ENCODE peak calls at places on chromosomes 13 and 19, in seven cellular contexts. Y is GM23248, D is HCT116, P is OCI-LY7, H is SK-N-SH, J is MM.1S, Q is GM23338. L is an unnamed sample.
A peak's percentile ranks its signal among the peaks of the same experiment; 100 is the strongest.

GRCh38 chr19:48683349-48683748 is 10.5 kb upstream of the NTN5 start:
- DNase-seq in Y (peak; percentile 53), D (no peak), P (peak; percentile 57), H (no peak), J (peak; percentile 17), Q (no peak), L (no peak)

GRCh38 chr13:74322562-74322961 is 188.4 kb upstream of the KLF12 start:
- DNase-seq in Y (no peak), D (no peak), P (no peak), H (no peak), J (no peak), Q (no peak), L (no peak)

GRCh38 chr19:45455707-45456499 is 11.9 kb upstream of the FOSB start:
- DNase-seq in Y (peak; percentile 99), D (peak; percentile 95), P (no peak), H (peak; percentile 71), J (no peak), Q (peak; percentile 91), L (peak; percentile 98)

GRCh38 chr19:12098040-12098439 is 33.5 kb downstream of the ZNF844 start:
- DNase-seq in Y (no peak), D (no peak), P (no peak), H (no peak), J (no peak), Q (no peak), L (no peak)

GRCh38 chr13:28533049-28533436 is 38.1 kb upstream of the FLT1 start:
- DNase-seq in Y (no peak), D (no peak), P (no peak), H (no peak), J (no peak), Q (peak; percentile 34), L (no peak)

GRCh38 chr19:18385675-18386542 is at the start of gene GDF15:
- DNase-seq in Y (peak; percentile 78), D (peak; percentile 90), P (peak; percentile 42), H (peak; percentile 76), J (no peak), Q (peak; percentile 89), L (peak; percentile 92)

GRCh38 chr19:8421484-8422461 is 8.7 kb downstream of the MARCHF2 start:
- DNase-seq in Y (no peak), D (no peak), P (no peak), H (no peak), J (no peak), Q (no peak), L (peak; percentile 23)

GRCh38 chr13:75636339-75637095 is 387 bp downstream of the LMO7 start:
- DNase-seq in Y (peak; percentile 79), D (no peak), P (peak; percentile 58), H (peak; percentile 67), J (peak; percentile 54), Q (peak; percentile 70), L (peak; percentile 43)

GRCh38 chr19:13797870-13798269 is 2.6 kb downstream of the ZSWIM4 start:
- DNase-seq in Y (peak; percentile 90), D (no peak), P (no peak), H (no peak), J (no peak), Q (no peak), L (no peak)

GRCh38 chr13:34547929-34548328 is 394.1 kb upstream of the NBEA start:
- DNase-seq in Y (no peak), D (no peak), P (no peak), H (no peak), J (no peak), Q (no peak), L (no peak)

DNA sequence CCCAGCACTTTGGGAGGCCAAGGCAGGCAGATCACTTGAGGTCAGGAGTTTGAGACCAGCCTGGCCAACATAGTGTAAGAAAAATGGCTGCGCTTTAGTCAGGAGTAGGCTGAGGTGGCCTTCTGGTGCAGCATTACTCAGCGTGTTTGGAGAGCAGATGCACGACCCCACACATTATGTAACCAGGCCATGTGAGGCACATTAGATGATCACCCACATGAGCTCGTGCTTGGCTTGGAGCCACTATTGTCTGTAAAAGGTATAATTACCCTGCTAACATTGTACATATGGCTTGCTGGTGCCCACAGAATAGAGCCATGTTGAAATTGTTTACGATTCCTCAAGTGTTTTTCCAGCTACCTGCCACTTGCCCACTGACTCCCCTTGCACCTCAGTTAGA is 24.0 kb upstream of the SCEL start:
- DNase-seq in Y (no peak), D (no peak), P (no peak), H (no peak), J (no peak), Q (no peak), L (no peak)
- H3K4me1 ChIP-seq in Y (peaks cover 31% of the 10 kb centered on the region), D (peaks cover 15% of the 10 kb centered on the region), P (no peaks in the 10 kb centered on the region), H (no peaks in the 10 kb centered on the region), J (peaks cover 9% of the 10 kb centered on the region), Q (no peaks in the 10 kb centered on the region), L (no peaks in the 10 kb centered on the region)

DNA sequence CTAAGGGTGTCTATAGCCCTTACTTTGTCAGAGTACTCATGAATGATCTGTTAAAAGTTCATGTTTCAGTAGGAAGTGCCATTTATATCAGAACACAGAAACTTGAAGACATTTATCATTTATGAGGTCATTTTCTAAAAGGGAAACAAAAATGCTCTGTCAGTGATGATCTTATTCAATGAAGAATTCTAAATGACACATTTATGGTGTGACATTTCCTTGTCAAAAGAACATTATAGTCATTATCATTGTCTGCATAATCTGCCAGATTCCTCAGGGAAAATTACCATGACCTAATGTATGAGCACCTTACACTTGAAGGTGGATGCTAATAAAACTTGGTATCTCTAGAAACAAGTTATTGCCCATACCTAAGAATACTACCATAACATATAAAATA is 853.8 kb upstream of the SLITRK6 start:
- DNase-seq in Y (no peak), D (no peak), P (no peak), H (no peak), J (no peak), Q (no peak), L (no peak)
- H3K27ac ChIP-seq in Y (no peak overlapping the region), D (no peak overlapping the region), P (no peak overlapping the region), H (no peak overlapping the region), J (no peak overlapping the region), Q (no peak overlapping the region), L (no peak overlapping the region)

GRCh38 chr13:106998664-106999063 is 430.7 kb upstream of the ARGLU1 start:
- DNase-seq in Y (no peak), D (no peak), P (no peak), H (peak; percentile 17), J (no peak), Q (no peak), L (no peak)
- TF ChIP-seq EZH2phosphoT487 in Y (no peak), D (no peak), P (no peak), H (no peak), J (no peak), Q (no peak), L (no peak)

GRCh38 chr19:2048959-2049740 is 1.9 kb downstream of the MKNK2 start:
- DNase-seq in Y (peak; percentile 63), D (no peak), P (peak; percentile 32), H (no peak), J (peak; percentile 12), Q (no peak), L (peak; percentile 31)
- H3K4me1 ChIP-seq in Y (peaks cover 18% of the 10 kb centered on the region), D (peaks cover 85% of the 10 kb centered on the region), P (peaks cover 49% of the 10 kb centered on the region), H (peaks cover 56% of the 10 kb centered on the region), J (peaks cover 18% of the 10 kb centered on the region), Q (no peaks in the 10 kb centered on the region), L (peaks cover 30% of the 10 kb centered on the region)

GRCh38 chr13:98972059-98972458 is 5.8 kb downstream of the DOCK9 start:
- DNase-seq in Y (no peak), D (no peak), P (no peak), H (no peak), J (no peak), Q (no peak), L (no peak)

GRCh38 chr13:98972627-98973026 is 5.2 kb downstream of the DOCK9 start:
- DNase-seq in Y (peak; percentile 57), D (peak; percentile 78), P (no peak), H (no peak), J (no peak), Q (no peak), L (no peak)

GRCh38 chr13:98975822-98976261 is 2.0 kb downstream of the DOCK9 start:
- DNase-seq in Y (no peak), D (no peak), P (peak; percentile 46), H (no peak), J (no peak), Q (peak; percentile 39), L (no peak)

GRCh38 chr13:98976338-98976737 is 1.5 kb downstream of the DOCK9 start:
- DNase-seq in Y (peak; percentile 45), D (no peak), P (no peak), H (no peak), J (no peak), Q (no peak), L (no peak)

DNA sequence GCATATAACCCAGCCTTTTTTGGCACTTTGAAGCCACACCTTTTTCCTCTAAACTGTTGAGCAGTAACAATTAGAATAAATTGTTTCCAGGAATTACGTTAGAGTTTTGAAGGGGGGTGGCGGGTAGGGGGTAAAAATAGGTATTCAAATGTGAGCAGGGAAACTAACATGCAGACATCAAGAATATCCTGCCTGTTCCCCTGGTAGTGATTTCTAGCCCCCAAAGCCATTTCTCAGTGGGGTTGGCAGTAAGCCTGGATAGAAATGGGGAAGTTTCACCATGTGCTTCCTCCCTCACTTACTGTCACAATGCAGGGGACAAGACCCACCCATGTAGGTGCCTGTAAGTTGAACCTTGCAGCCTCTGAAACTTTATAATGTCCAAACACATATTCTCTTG is 3.8 kb downstream of the DOCK9 start:
- DNase-seq in Y (no peak), D (no peak), P (peak; percentile 24), H (no peak), J (no peak), Q (no peak), L (no peak)
- H3K27ac ChIP-seq in Y (no peak overlapping the region), D (no peak overlapping the region), P (no peak overlapping the region), H (no peak overlapping the region), J (no peak overlapping the region), Q (no peak overlapping the region), L (no peak overlapping the region)

GRCh38 chr13:41224113-41225110 is 30.0 kb upstream of the KBTBD7 start:
- DNase-seq in Y (peak; percentile 83), D (no peak), P (no peak), H (no peak), J (no peak), Q (no peak), L (no peak)

GRCh38 chr13:41222259-41222852 is 28.0 kb upstream of the KBTBD7 start:
- DNase-seq in Y (peak; percentile 58), D (peak; percentile 50), P (peak; percentile 63), H (peak; percentile 62), J (peak; percentile 37), Q (peak; percentile 79), L (peak; percentile 68)
- TF ChIP-seq EZH2phosphoT487 in Y (no peak), D (no peak), P (no peak), H (no peak), J (no peak), Q (no peak), L (no peak)

GRCh38 chr19:9671654-9672053 is 3.2 kb downstream of the ZNF562 start:
- DNase-seq in Y (no peak), D (no peak), P (no peak), H (no peak), J (no peak), Q (no peak), L (no peak)

GRCh38 chr19:9667898-9668297 is 7.0 kb downstream of the ZNF562 start:
- DNase-seq in Y (no peak), D (no peak), P (no peak), H (no peak), J (no peak), Q (no peak), L (no peak)

GRCh38 chr19:9672893-9673292 is 2.0 kb downstream of the ZNF562 start:
- DNase-seq in Y (no peak), D (no peak), P (no peak), H (no peak), J (no peak), Q (no peak), L (no peak)

GRCh38 chr19:9673912-9674668 is 810 bp downstream of the ZNF562 start:
- DNase-seq in Y (peak; percentile 34), D (peak; percentile 39), P (peak; percentile 54), H (no peak), J (no peak), Q (peak; percentile 29), L (no peak)

GRCh38 chr19:9668544-9668943 is 6.4 kb downstream of the ZNF562 start:
- DNase-seq in Y (no peak), D (no peak), P (no peak), H (no peak), J (no peak), Q (no peak), L (no peak)
- H3K4me1 ChIP-seq in Y (no peaks in the 10 kb centered on the region), D (peaks cover under 1% of the 10 kb centered on the region), P (no peaks in the 10 kb centered on the region), H (no peaks in the 10 kb centered on the region), J (no peaks in the 10 kb centered on the region), Q (peaks cover 34% of the 10 kb centered on the region), L (no peaks in the 10 kb centered on the region)